ENCODE peak calls at places on chromosomes 5 and 9, in nine cellular contexts. C is CD8-positive, alpha-beta T cell; V is HepG2; P is A549; L is heart left ventricle; F is mucosa of descending colon; D is prostate gland; S is body of pancreas; A is fibroblast of lung. E is an unnamed sample. For H3K4me1, the result is how much of the 10 kb centered on the place peaks cover.

GRCh38 chr9:72477862-72478564 is 43.4 kb upstream of the TMC1 start:
- DNase-seq in C (no peak), V (peak), P (peak), L (no peak), F (peak), D (peak), S (peak), A (peak), E (no peak)

GRCh38 chr5:176660860-176661641 is 13.8 kb downstream of the TSPAN17 start:
- DNase-seq in C (peak), V (peak), P (peak), L (peak), F (peak), D (peak), S (peak), A (peak), E (peak)

GRCh38 chr9:38226491-38226951 is 157.5 kb upstream of the SHB start:
- DNase-seq in C (no peak), V (peak), P (no peak), L (no peak), F (no peak), D (no peak), S (no peak), A (peak), E (no peak)

GRCh38 chr5:96080557-96080956 is 118.9 kb upstream of the ELL2 start:
- DNase-seq in C (no peak), V (no peak), P (no peak), L (no peak), F (no peak), D (no peak), S (no peak), A (peak), E (no peak)

GRCh38 chr5:82796643-82797416 is 280.4 kb downstream of the TMEM167A start:
- DNase-seq in C (no peak), V (no peak), P (no peak), L (no peak), F (no peak), D (no peak), S (no peak), A (no peak), E (no peak)

GRCh38 chr5:127136908-127137307 is 63.6 kb upstream of the C5orf63 start:
- DNase-seq in C (no peak), V (no peak), P (no peak), L (no peak), F (no peak), D (no peak), S (no peak), A (no peak), E (no peak)

GRCh38 chr9:116008278-116008677 is 145.3 kb upstream of the PAPPA start:
- DNase-seq in C (no peak), V (no peak), P (no peak), L (no peak), F (no peak), D (no peak), S (no peak), A (peak), E (no peak)

GRCh38 chr5:65809817-65810531 is 88.0 kb downstream of the NLN start:
- DNase-seq in C (no peak), V (no peak), P (no peak), L (peak), F (peak), D (peak), S (peak), A (peak), E (peak)

GRCh38 chr9:80500300-80500699 is 928.5 kb downstream of the TLE4 start:
- DNase-seq in C (no peak), V (no peak), P (no peak), L (no peak), F (no peak), D (no peak), S (no peak), A (no peak), E (no peak)

GRCh38 chr5:179871506-179871905 is 12.9 kb upstream of the MRNIP start:
- DNase-seq in C (no peak), V (no peak), P (no peak), L (no peak), F (no peak), D (no peak), S (no peak), A (no peak), E (no peak)

GRCh38 chr5:121870489-121870888 is 18.8 kb downstream of the FTMT start:
- DNase-seq in C (no peak), V (no peak), P (no peak), L (no peak), F (no peak), D (no peak), S (no peak), A (peak), E (no peak)

GRCh38 chr9:127805620-127806019 is 2.9 kb downstream of the FPGS start:
- DNase-seq in C (peak), V (peak), P (peak), L (no peak), F (peak), D (no peak), S (peak), A (peak), E (no peak)

GRCh38 chr9:18632624-18633407 is 158.9 kb downstream of the ADAMTSL1 start:
- DNase-seq in C (no peak), V (no peak), P (no peak), L (no peak), F (no peak), D (peak), S (no peak), A (peak), E (peak)

GRCh38 chr5:150521522-150521817 is 13.5 kb downstream of the NDST1 start:
- DNase-seq in C (no peak), V (no peak), P (no peak), L (no peak), F (no peak), D (no peak), S (no peak), A (no peak), E (no peak)

GRCh38 chr9:69671904-69672827 is at the start of gene APBA1:
- DNase-seq in C (peak), V (no peak), P (peak), L (peak), F (peak), D (peak), S (peak), A (peak), E (peak)

GRCh38 chr5:88724201-88724600 is 158.8 kb downstream of the MEF2C start:
- DNase-seq in C (no peak), V (no peak), P (no peak), L (no peak), F (no peak), D (no peak), S (no peak), A (peak), E (no peak)

GRCh38 chr9:99059074-99059894 is 45.6 kb upstream of the TGFBR1 start:
- DNase-seq in C (peak), V (no peak), P (no peak), L (no peak), F (peak), D (no peak), S (no peak), A (no peak), E (peak)

GRCh38 chr5:176754376-176754942 is 55.9 kb upstream of the UNC5A start:
- DNase-seq in C (no peak), V (no peak), P (no peak), L (no peak), F (no peak), D (no peak), S (no peak), A (no peak), E (no peak)

GRCh38 chr5:123810911-123811310 is 298.9 kb downstream of the CSNK1G3 start:
- DNase-seq in C (no peak), V (no peak), P (no peak), L (no peak), F (no peak), D (no peak), S (no peak), A (no peak), E (no peak)

GRCh38 chr9:81312346-81312745 is 377.0 kb downstream of the TLE1 start:
- DNase-seq in C (no peak), V (no peak), P (no peak), L (no peak), F (no peak), D (no peak), S (no peak), A (no peak), E (no peak)

GRCh38 chr5:109921735-109922395 is 232.1 kb downstream of the MAN2A1 start:
- DNase-seq in C (peak), V (no peak), P (no peak), L (peak), F (no peak), D (no peak), S (peak), A (peak), E (peak)

GRCh38 chr9:83006378-83006777 is 56.6 kb downstream of the RASEF start:
- DNase-seq in C (no peak), V (no peak), P (no peak), L (no peak), F (no peak), D (no peak), S (no peak), A (no peak), E (no peak)

GRCh38 chr9:134267305-134268265 is 58.7 kb upstream of the RXRA start:
- DNase-seq in C (no peak), V (peak), P (no peak), L (no peak), F (no peak), D (no peak), S (no peak), A (no peak), E (peak)

GRCh38 chr5:151742870-151743294 is 15.5 kb downstream of the ATOX1 start:
- DNase-seq in C (no peak), V (peak), P (peak), L (no peak), F (peak), D (peak), S (peak), A (peak), E (peak)
- H3K4me1 ChIP-seq in C (under half), V (under half), P (under half), L (under half), F (under half), D (under half), S (under half), A (under half), E (under half)

GRCh38 chr9:138045541-138046490 is 168.2 kb downstream of the CACNA1B start:
- DNase-seq in C (no peak), V (no peak), P (no peak), L (peak), F (no peak), D (no peak), S (no peak), A (no peak), E (no peak)
- TF ChIP-seq CTCF in C (no peak), V (no peak), P (no peak), L (no peak), F (no peak), D (no peak), S (no peak), A (no peak), E (no peak)

DNA sequence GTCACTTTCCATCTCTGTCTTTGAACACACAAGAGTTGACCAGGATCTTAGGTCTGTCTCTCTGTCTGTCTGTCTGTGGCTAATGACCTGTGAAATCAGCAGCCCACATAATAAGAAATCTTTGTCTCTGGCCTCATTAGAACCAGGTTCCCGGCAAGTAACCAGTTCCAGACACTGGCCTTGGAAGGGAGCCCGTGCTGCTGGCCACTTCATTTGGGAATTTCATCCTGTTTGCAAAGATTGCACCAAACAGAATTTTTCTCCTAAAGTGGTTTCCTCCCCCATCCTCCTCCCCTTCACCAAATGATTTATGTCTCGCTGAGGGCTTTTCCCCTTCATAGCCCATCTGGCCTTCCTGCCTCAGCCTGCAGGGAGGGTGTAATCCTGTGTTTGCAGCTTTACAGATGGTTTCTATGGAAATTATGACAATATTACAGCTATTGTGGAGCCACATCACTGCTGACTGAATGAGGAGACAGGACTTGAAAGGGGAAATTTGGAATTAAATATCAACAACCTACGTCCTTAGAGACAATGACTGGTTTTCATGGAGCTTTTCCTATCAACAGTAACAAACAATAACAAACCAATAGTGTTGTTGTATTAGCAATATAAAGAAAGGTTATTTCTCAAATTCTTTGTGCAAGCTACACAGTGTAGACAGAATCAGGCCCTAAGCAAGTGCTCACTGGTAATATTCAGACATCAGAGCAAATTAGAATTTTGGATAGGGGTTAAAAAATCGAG is 25.7 kb downstream of the DPYSL3 start:
- DNase-seq in C (no peak), V (no peak), P (no peak), L (peak), F (peak), D (no peak), S (peak), A (peak), E (peak)
- H3K4me3 ChIP-seq in C (no peak), V (no peak), P (no peak), L (no peak), F (no peak), D (no peak), S (no peak), A (no peak), E (no peak)

DNA sequence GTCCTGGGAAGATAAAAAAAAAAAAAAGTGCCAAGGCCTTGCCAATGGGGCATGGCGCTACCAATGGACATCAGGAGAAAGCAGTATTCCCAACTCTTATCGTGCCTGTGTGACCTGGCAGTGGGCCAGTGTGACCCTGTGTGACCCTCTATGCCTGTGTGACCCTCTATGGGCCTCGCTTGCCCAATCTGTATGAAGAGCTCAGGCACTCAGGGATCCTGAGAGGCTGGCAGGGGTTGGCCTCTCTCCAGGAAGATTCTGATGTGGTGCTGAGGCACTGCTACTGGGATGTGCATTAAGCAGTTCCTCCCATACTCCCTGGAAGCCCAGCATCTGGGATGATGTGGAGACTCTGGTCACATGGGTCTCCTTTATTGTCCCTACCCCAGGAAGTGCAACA is 179.2 kb downstream of the MACROH2A1 start:
- DNase-seq in C (no peak), V (no peak), P (no peak), L (no peak), F (no peak), D (no peak), S (no peak), A (no peak), E (no peak)
- H3K4me1 ChIP-seq in C (under half), V (under half), P (under half), L (under half), F (under half), D (under half), S (under half), A (under half), E (under half)

DNA sequence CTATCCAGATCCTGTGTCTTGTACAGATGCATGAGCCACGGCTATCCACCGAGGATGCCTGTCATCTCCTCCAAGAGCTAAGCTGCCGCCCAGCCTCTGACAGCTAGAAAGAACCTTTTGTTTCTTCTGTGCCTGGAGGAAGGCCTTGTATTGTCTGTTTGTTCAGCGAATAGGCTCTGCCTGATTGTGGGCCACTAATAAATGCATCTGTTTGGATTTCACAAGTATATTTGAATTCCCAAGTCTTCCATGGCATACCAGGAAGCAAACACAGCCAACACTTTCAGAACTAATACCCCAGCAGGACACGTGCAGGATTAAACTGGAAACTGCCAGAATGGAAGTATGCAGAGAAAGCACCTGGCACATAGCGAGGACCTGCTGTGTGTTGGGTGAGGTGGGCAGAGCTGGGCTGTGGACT is 92.7 kb upstream of the NEURL1B start:
- DNase-seq in C (no peak), V (no peak), P (no peak), L (no peak), F (no peak), D (peak), S (no peak), A (no peak), E (no peak)
- TF ChIP-seq CTCF in C (no peak), V (no peak), P (no peak), L (no peak), F (no peak), D (no peak), S (no peak), A (no peak), E (no peak)

DNA sequence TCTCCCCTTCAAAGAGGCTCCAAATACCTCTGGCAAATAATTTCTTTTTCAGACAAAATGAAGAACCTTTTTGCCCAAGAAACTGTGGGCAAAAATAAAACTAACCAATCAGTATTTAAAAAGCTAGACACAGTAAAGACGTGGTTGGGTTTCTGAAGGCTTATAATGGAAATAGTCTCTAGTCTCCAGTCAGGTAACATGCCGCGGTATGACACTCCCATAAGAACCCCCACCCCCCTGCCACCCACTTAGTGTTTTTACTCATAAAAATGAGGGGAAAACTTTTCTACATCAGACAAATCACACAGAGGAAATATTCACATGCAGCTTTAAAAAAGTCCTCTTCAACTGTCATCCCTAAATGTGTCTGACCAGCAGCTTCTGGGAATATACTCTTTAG is 105.3 kb downstream of the THBS4 start:
- DNase-seq in C (peak), V (no peak), P (no peak), L (no peak), F (no peak), D (no peak), S (no peak), A (no peak), E (no peak)
- H3K4me3 ChIP-seq in C (no peak), V (no peak), P (no peak), L (no peak), F (no peak), D (no peak), S (no peak), A (no peak), E (no peak)

GRCh38 chr5:8954801-8955200 is 591.1 kb downstream of the SEMA5A start:
- DNase-seq in C (no peak), V (no peak), P (no peak), L (no peak), F (no peak), D (no peak), S (no peak), A (no peak), E (no peak)

GRCh38 chr5:8949908-8950307 is 596.0 kb downstream of the SEMA5A start:
- DNase-seq in C (no peak), V (no peak), P (no peak), L (no peak), F (no peak), D (no peak), S (no peak), A (no peak), E (no peak)

GRCh38 chr5:8953016-8953415 is 592.9 kb downstream of the SEMA5A start:
- DNase-seq in C (no peak), V (no peak), P (no peak), L (no peak), F (no peak), D (no peak), S (no peak), A (no peak), E (no peak)

GRCh38 chr5:8953911-8954310 is 592.0 kb downstream of the SEMA5A start:
- DNase-seq in C (no peak), V (no peak), P (no peak), L (no peak), F (no peak), D (no peak), S (no peak), A (no peak), E (no peak)

GRCh38 chr5:8952147-8952546 is 593.7 kb downstream of the SEMA5A start:
- DNase-seq in C (no peak), V (no peak), P (no peak), L (no peak), F (no peak), D (no peak), S (no peak), A (no peak), E (no peak)
- H3K4me1 ChIP-seq in C (under half), V (under half), P (under half), L (under half), F (under half), D (under half), S (under half), A (under half), E (under half)